ENCODE peak calls at places on chromosomes 1 and 21, in six cellular contexts. One of them, this sample, is unnamed.

GRCh38 chr21:37557261-37557950 is 190.8 kb downstream of the DYRK1A start:
- DNase-seq in myocyte: no peak
- DNase-seq in Caki2: peak
- DNase-seq in NT2/D1: no peak
- DNase-seq in hypothalamus: no peak
- DNase-seq in stimulated activated CD4-positive, alpha-beta T cell treated with anti-CD3 and anti-CD28 coated beads, Interleukin-15, amount 100 ng/mL, for 1 hour: no peak
- DNase-seq in this sample: no peak

GRCh38 chr1:10965621-10966226 is 46.7 kb upstream of the TARDBP start:
- DNase-seq in NT2/D1: no peak
- DNase-seq in hypothalamus: no peak
- DNase-seq in stimulated activated CD4-positive, alpha-beta T cell treated with anti-CD3 and anti-CD28 coated beads, Interleukin-15, amount 100 ng/mL, for 1 hour: no peak
- DNase-seq in myocyte: no peak
- DNase-seq in Caki2: no peak
- DNase-seq in this sample: no peak

GRCh38 chr1:115706774-115707425 is 61.6 kb downstream of the CASQ2 start:
- DNase-seq in NT2/D1: peak
- DNase-seq in stimulated activated CD4-positive, alpha-beta T cell treated with anti-CD3 and anti-CD28 coated beads, Interleukin-15, amount 100 ng/mL, for 1 hour: no peak
- DNase-seq in Caki2: peak
- DNase-seq in hypothalamus: no peak
- DNase-seq in myocyte: peak
- DNase-seq in this sample: no peak

GRCh38 chr1:183159960-183160359 is 26.1 kb upstream of the LAMC2 start:
- DNase-seq in Caki2: peak
- DNase-seq in NT2/D1: no peak
- DNase-seq in stimulated activated CD4-positive, alpha-beta T cell treated with anti-CD3 and anti-CD28 coated beads, Interleukin-15, amount 100 ng/mL, for 1 hour: no peak
- DNase-seq in myocyte: no peak
- DNase-seq in hypothalamus: no peak
- DNase-seq in this sample: peak

GRCh38 chr1:156670791-156671190 is 6.4 kb downstream of the NES start:
- DNase-seq in stimulated activated CD4-positive, alpha-beta T cell treated with anti-CD3 and anti-CD28 coated beads, Interleukin-15, amount 100 ng/mL, for 1 hour: no peak
- DNase-seq in hypothalamus: no peak
- DNase-seq in myocyte: peak
- DNase-seq in NT2/D1: no peak
- DNase-seq in Caki2: no peak
- DNase-seq in this sample: no peak

GRCh38 chr1:57696904-57697303 is 273.0 kb upstream of the DAB1 start:
- DNase-seq in myocyte: no peak
- DNase-seq in stimulated activated CD4-positive, alpha-beta T cell treated with anti-CD3 and anti-CD28 coated beads, Interleukin-15, amount 100 ng/mL, for 1 hour: no peak
- DNase-seq in Caki2: no peak
- DNase-seq in hypothalamus: no peak
- DNase-seq in NT2/D1: no peak
- DNase-seq in this sample: no peak

GRCh38 chr1:118555638-118556037 is 370.6 kb upstream of the SPAG17 start:
- DNase-seq in stimulated activated CD4-positive, alpha-beta T cell treated with anti-CD3 and anti-CD28 coated beads, Interleukin-15, amount 100 ng/mL, for 1 hour: no peak
- DNase-seq in myocyte: no peak
- DNase-seq in Caki2: no peak
- DNase-seq in NT2/D1: no peak
- DNase-seq in hypothalamus: no peak
- DNase-seq in this sample: no peak

GRCh38 chr1:85464497-85465098 is 361 bp downstream of the DDAH1 start:
- DNase-seq in myocyte: peak
- DNase-seq in hypothalamus: peak
- DNase-seq in NT2/D1: no peak
- DNase-seq in stimulated activated CD4-positive, alpha-beta T cell treated with anti-CD3 and anti-CD28 coated beads, Interleukin-15, amount 100 ng/mL, for 1 hour: peak
- DNase-seq in Caki2: peak
- DNase-seq in this sample: peak

GRCh38 chr21:27077501-27077900 is 110.6 kb upstream of the ADAMTS5 start:
- DNase-seq in Caki2: no peak
- DNase-seq in stimulated activated CD4-positive, alpha-beta T cell treated with anti-CD3 and anti-CD28 coated beads, Interleukin-15, amount 100 ng/mL, for 1 hour: no peak
- DNase-seq in hypothalamus: no peak
- DNase-seq in NT2/D1: no peak
- DNase-seq in myocyte: no peak
- DNase-seq in this sample: no peak

GRCh38 chr1:231059566-231060193 is 19.6 kb upstream of the FAM89A start:
- DNase-seq in myocyte: no peak
- DNase-seq in NT2/D1: no peak
- DNase-seq in stimulated activated CD4-positive, alpha-beta T cell treated with anti-CD3 and anti-CD28 coated beads, Interleukin-15, amount 100 ng/mL, for 1 hour: no peak
- DNase-seq in hypothalamus: no peak
- DNase-seq in Caki2: no peak
- DNase-seq in this sample: no peak

GRCh38 chr1:167826127-167826526 is 87.8 kb downstream of the ADCY10 start:
- DNase-seq in stimulated activated CD4-positive, alpha-beta T cell treated with anti-CD3 and anti-CD28 coated beads, Interleukin-15, amount 100 ng/mL, for 1 hour: no peak
- DNase-seq in myocyte: no peak
- DNase-seq in NT2/D1: no peak
- DNase-seq in Caki2: no peak
- DNase-seq in hypothalamus: no peak
- DNase-seq in this sample: no peak

GRCh38 chr1:224433041-224433670 is 1.4 kb downstream of the WDR26 start:
- DNase-seq in stimulated activated CD4-positive, alpha-beta T cell treated with anti-CD3 and anti-CD28 coated beads, Interleukin-15, amount 100 ng/mL, for 1 hour: no peak
- DNase-seq in Caki2: peak
- DNase-seq in NT2/D1: no peak
- DNase-seq in myocyte: peak
- DNase-seq in hypothalamus: no peak
- DNase-seq in this sample: peak

GRCh38 chr1:192243721-192244120 is 73.1 kb upstream of the RGS21 start:
- DNase-seq in myocyte: no peak
- DNase-seq in NT2/D1: no peak
- DNase-seq in hypothalamus: no peak
- DNase-seq in Caki2: no peak
- DNase-seq in stimulated activated CD4-positive, alpha-beta T cell treated with anti-CD3 and anti-CD28 coated beads, Interleukin-15, amount 100 ng/mL, for 1 hour: no peak
- DNase-seq in this sample: no peak

GRCh38 chr1:181538836-181539235 is 55.5 kb downstream of the CACNA1E start:
- DNase-seq in myocyte: no peak
- DNase-seq in hypothalamus: no peak
- DNase-seq in NT2/D1: no peak
- DNase-seq in stimulated activated CD4-positive, alpha-beta T cell treated with anti-CD3 and anti-CD28 coated beads, Interleukin-15, amount 100 ng/mL, for 1 hour: no peak
- DNase-seq in Caki2: no peak
- DNase-seq in this sample: no peak

GRCh38 chr1:170594227-170594626 is 62.3 kb downstream of the GORAB start:
- DNase-seq in hypothalamus: no peak
- DNase-seq in Caki2: no peak
- DNase-seq in NT2/D1: no peak
- DNase-seq in myocyte: no peak
- DNase-seq in stimulated activated CD4-positive, alpha-beta T cell treated with anti-CD3 and anti-CD28 coated beads, Interleukin-15, amount 100 ng/mL, for 1 hour: no peak
- DNase-seq in this sample: no peak

GRCh38 chr1:227299238-227299637 is 19.1 kb downstream of the CDC42BPA start:
- DNase-seq in hypothalamus: no peak
- DNase-seq in NT2/D1: no peak
- DNase-seq in myocyte: peak
- DNase-seq in Caki2: no peak
- DNase-seq in stimulated activated CD4-positive, alpha-beta T cell treated with anti-CD3 and anti-CD28 coated beads, Interleukin-15, amount 100 ng/mL, for 1 hour: no peak
- DNase-seq in this sample: no peak

GRCh38 chr1:12180315-12180714 is 13.5 kb downstream of the TNFRSF1B start:
- DNase-seq in Caki2: no peak
- DNase-seq in hypothalamus: no peak
- DNase-seq in myocyte: no peak
- DNase-seq in NT2/D1: no peak
- DNase-seq in stimulated activated CD4-positive, alpha-beta T cell treated with anti-CD3 and anti-CD28 coated beads, Interleukin-15, amount 100 ng/mL, for 1 hour: no peak
- DNase-seq in this sample: no peak